ENCODE peak calls at places on chromosomes 7 and 10, in five cellular contexts. R is HCT116, H is left lung, X is BJ, V is SK-N-SH. F is an unnamed sample.

GRCh38 chr10:75239391-75239790 is 3.6 kb upstream of the COMTD1 start:
- DNase-seq in X (no peak), V (no peak), H (no peak), R (no peak), F (no peak)

GRCh38 chr10:127952918-127953317 is 46.0 kb downstream of the PTPRE start:
- DNase-seq in R (no peak), H (no peak), X (no peak), V (no peak), F (no peak)

GRCh38 chr7:149690688-149691446 is 82.5 kb downstream of the ZNF467 start:
- DNase-seq in V (peak; percentile 54), X (no peak), R (peak; percentile 89), H (no peak), F (no peak)

GRCh38 chr10:42754155-42755027 is 28.2 kb upstream of the BMS1 start:
- DNase-seq in H (no peak), X (no peak), R (no peak), V (peak; percentile 72), F (peak; percentile 71)

GRCh38 chr10:69385454-69386350 is 31.0 kb downstream of the TACR2 start:
- DNase-seq in R (no peak), H (no peak), V (no peak), X (no peak), F (no peak)

GRCh38 chr7:76278540-76278939 is 23.9 kb upstream of the HSPB1 start:
- DNase-seq in H (no peak), R (no peak), V (peak; percentile 70), X (no peak), F (no peak)

GRCh38 chr7:82235710-82236109 is 207.9 kb downstream of the CACNA2D1 start:
- DNase-seq in R (no peak), V (no peak), H (no peak), X (no peak), F (no peak)

GRCh38 chr7:149587331-149587645 is 89.7 kb upstream of the ZNF746 start:
- DNase-seq in H (no peak), R (no peak), V (no peak), X (peak; percentile 9), F (no peak)

GRCh38 chr7:30074422-30075030 is 46.3 kb downstream of the PLEKHA8 start:
- DNase-seq in X (no peak), V (peak; percentile 32), R (peak; percentile 38), H (no peak), F (no peak)

GRCh38 chr7:42869131-42870020 is 42.5 kb downstream of the C7orf25 start:
- DNase-seq in V (no peak), X (no peak), R (peak; percentile 10), H (no peak), F (no peak)

GRCh38 chr10:14084875-14085274 is 245.8 kb downstream of the FRMD4A start:
- DNase-seq in H (no peak), X (no peak), R (no peak), V (no peak), F (no peak)

GRCh38 chr7:158843775-158844174 is 12.6 kb upstream of the DYNC2I1 start:
- DNase-seq in X (no peak), R (no peak), H (no peak), V (no peak), F (no peak)

GRCh38 chr10:125151824-125152634 is 8.3 kb downstream of the CTBP2 start:
- DNase-seq in H (peak; percentile 62), X (no peak), V (no peak), R (no peak), F (peak; percentile 82)

GRCh38 chr7:30163231-30163894 is 28.6 kb downstream of the MTURN start:
- DNase-seq in V (no peak), R (no peak), X (no peak), H (no peak), F (no peak)

GRCh38 chr7:73622909-73623797 is 1.2 kb downstream of the MLXIPL start:
- DNase-seq in X (no peak), V (peak; percentile 62), R (no peak), H (no peak), F (peak; percentile 76)

GRCh38 chr7:118214051-118214832 is 10.3 kb upstream of the ANKRD7 start:
- DNase-seq in V (peak; percentile 96), R (no peak), X (peak; percentile 14), H (peak; percentile 77), F (peak; percentile 83)

GRCh38 chr7:25698709-25699108 is 453.3 kb upstream of the NFE2L3 start:
- DNase-seq in V (no peak), H (no peak), R (no peak), X (no peak), F (no peak)

GRCh38 chr7:14908697-14909096 is 6.1 kb upstream of the DGKB start:
- DNase-seq in R (no peak), V (peak; percentile 19), H (no peak), X (no peak), F (no peak)

GRCh38 chr7:157013602-157014549 is 3.4 kb upstream of the MNX1 start:
- DNase-seq in H (no peak), X (no peak), R (no peak), V (peak; percentile 29), F (peak; percentile 29)

GRCh38 chr7:157013101-157013500 is 2.6 kb upstream of the MNX1 start:
- DNase-seq in X (no peak), H (no peak), R (no peak), V (peak; percentile 34), F (peak; percentile 22)

GRCh38 chr7:157016024-157016351 is 5.5 kb upstream of the MNX1 start:
- DNase-seq in V (peak; percentile 41), R (no peak), H (no peak), X (no peak), F (peak; percentile 19)

GRCh38 chr7:157016352-157017041 is 6.0 kb upstream of the MNX1 start:
- DNase-seq in R (no peak), V (peak; percentile 33), X (no peak), H (no peak), F (peak; percentile 57)

DNA sequence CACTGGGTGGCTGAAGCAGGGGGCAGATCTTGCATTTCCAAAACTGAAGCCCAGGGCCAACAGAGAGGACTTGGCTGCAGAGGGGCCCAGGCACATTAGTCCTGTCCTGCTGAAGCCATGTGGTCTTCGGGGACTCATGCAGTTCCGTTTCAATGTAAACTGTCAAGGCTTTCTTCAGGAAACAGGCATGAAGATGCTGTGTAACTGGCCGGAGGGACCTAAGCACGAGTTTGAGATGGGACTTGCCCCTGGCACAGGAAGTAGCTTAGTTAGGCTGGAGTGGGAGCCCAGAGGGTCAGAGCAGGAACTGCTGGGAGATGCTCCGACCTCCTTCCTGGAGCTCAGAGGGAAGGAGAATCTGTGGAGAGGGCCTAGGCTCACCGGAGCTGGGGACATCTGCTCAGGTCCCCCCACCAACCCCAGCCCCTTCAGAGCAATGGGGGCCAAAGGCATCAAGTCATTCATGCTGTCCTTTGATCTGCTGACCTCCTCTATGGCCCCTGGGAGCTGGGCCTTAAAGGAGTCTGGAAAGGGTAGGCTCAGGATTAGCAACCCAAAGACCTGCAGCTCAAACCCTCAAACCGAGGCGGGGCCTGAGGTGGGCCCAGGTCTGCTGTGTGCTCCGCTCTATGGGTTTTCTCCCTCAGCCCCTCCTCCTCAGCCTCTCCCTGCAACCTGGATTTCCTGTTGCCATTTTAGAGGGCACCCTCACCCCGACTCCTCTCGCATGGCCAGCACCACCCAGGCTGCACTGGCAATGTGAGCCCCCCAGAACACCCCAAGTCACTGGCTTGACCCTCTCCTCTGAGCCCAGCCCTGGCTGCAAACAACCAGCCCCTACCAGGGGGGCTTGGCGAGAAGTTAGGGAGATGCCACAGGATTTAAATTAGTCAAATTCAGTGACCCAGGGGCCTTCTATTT is 4.4 kb upstream of the MNX1 start:
- DNase-seq in V (peak; percentile 34), R (no peak), H (no peak), X (no peak), F (peak; percentile 23)
- H3K27me3 ChIP-seq in V (peaks cover 98% of the 10 kb centered on the region), R (no peaks in the 10 kb centered on the region), H (peaks cover 100% of the 10 kb centered on the region), X (peaks cover 74% of the 10 kb centered on the region), F (peaks cover 94% of the 10 kb centered on the region)

GRCh38 chr10:112388548-112388947 is 14.6 kb downstream of the ACSL5 start:
- DNase-seq in H (no peak), V (no peak), X (no peak), R (no peak), F (no peak)
- H3K4me3 ChIP-seq in H (no peak overlapping the region), V (no peak overlapping the region), X (no peak overlapping the region), R (no peak overlapping the region), F (no peak overlapping the region)

GRCh38 chr10:110636572-110636931 is 7.6 kb upstream of the RBM20 start:
- DNase-seq in V (no peak), H (no peak), X (no peak), R (no peak), F (no peak)

GRCh38 chr10:110636932-110637557 is 7.1 kb upstream of the RBM20 start:
- DNase-seq in H (no peak), V (peak; percentile 42), X (no peak), R (no peak), F (no peak)

GRCh38 chr10:110638319-110638718 is 5.8 kb upstream of the RBM20 start:
- DNase-seq in R (no peak), H (no peak), V (no peak), X (no peak), F (no peak)

GRCh38 chr10:110634527-110635209 is 9.5 kb upstream of the RBM20 start:
- DNase-seq in R (no peak), H (no peak), V (peak; percentile 70), X (no peak), F (no peak)

GRCh38 chr10:110637558-110638053 is 6.5 kb upstream of the RBM20 start:
- DNase-seq in V (peak; percentile 25), R (no peak), X (no peak), H (no peak), F (no peak)
- TF ChIP-seq CTCF in V (no peak), R (no peak), X (no peak), H (no peak), F (no peak)

GRCh38 chr7:132345030-132345429 is 231.2 kb downstream of the PLXNA4 start:
- DNase-seq in X (no peak), H (no peak), R (no peak), V (no peak), F (no peak)
- H3K27me3 ChIP-seq in X (no peaks in the 10 kb centered on the region), H (peaks cover 19% of the 10 kb centered on the region), R (peaks cover 55% of the 10 kb centered on the region), V (peaks cover 9% of the 10 kb centered on the region), F (no peaks in the 10 kb centered on the region)

DNA sequence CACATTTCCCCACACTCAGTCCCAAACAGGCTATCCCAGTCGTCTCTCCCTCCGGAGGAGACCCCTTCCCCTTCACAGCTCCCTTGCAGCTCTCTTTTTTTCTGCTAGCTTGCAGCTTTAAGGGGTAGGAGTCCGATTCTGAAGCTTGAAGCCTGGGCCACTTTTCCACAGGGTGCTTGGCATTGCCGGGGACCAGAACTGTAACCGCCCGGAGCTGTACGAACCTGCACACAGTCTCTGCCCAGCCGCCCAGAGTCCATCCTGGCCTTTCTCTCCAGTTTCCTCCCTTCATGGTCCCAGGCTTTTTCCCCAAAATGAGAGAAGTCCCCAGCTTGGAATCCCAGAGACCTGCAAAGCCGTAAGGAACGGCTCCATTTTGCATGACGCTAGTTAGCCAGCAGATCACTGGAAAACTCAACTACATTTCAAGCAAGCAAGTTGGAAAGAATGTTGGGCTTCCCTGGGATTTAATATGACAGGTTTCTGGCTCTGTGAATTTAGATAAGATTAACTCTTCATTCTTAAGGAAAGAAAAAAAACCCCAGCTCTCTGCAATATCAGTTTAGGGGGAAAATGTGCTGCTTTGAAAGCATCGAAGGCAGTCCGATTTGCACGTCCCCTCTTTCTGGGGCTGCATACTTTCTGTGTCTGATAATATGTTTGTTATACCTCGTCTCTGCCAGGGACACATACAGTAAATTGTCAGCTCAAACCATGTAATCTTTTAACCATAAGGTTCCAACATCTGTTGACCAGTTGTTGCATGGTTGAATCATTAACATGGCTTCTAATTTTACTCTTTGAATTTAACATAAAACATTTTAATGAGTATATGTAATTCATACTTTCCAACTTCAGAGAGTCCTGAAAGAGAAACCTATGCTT is 190.0 kb upstream of the LYZL2 start:
- DNase-seq in X (peak; percentile 50), H (no peak), V (peak; percentile 53), R (no peak), F (no peak)
- H3K4me3 ChIP-seq in X (no peak overlapping the region), H (no peak overlapping the region), V (peak overlapping the region; percentile 14), R (no peak overlapping the region), F (peak overlapping the region; percentile 5)

GRCh38 chr10:119028900-119029612 is 458 bp upstream of the NANOS1 start:
- DNase-seq in X (peak; percentile 29), H (peak; percentile 89), V (peak; percentile 97), R (peak; percentile 85), F (peak; percentile 94)
- TF ChIP-seq CTCF in X (peak; percentile 4), H (peak; percentile 22), V (no peak), R (no peak), F (peak; percentile 21)